ENCODE peak calls at places on chromosomes 7 and 10, in ten cellular contexts. One of them, this sample, is unnamed. For H3K4me1, the result is how much of the 10 kb centered on the place peaks cover.

GRCh38 chr7:1922870-1923236 is 252.8 kb downstream of the ELFN1 start:
- DNase-seq in hepatocyte: no peak
- DNase-seq in CD8-positive, alpha-beta memory T cell: no peak
- DNase-seq in IMR-90: no peak
- DNase-seq in HCT116: no peak
- DNase-seq in right lobe of liver: no peak
- DNase-seq in A549: no peak
- DNase-seq in K562: no peak
- DNase-seq in heart left ventricle: no peak
- DNase-seq in esophagus squamous epithelium: no peak
- DNase-seq in this sample: no peak

GRCh38 chr10:124722812-124723783 is 21.1 kb downstream of the FAM53B start:
- DNase-seq in hepatocyte: no peak
- DNase-seq in CD8-positive, alpha-beta memory T cell: no peak
- DNase-seq in IMR-90: no peak
- DNase-seq in HCT116: no peak
- DNase-seq in right lobe of liver: peak
- DNase-seq in A549: no peak
- DNase-seq in K562: peak
- DNase-seq in heart left ventricle: peak
- DNase-seq in esophagus squamous epithelium: no peak
- DNase-seq in this sample: no peak

GRCh38 chr10:52027055-52027454 is 287.0 kb upstream of the DKK1 start:
- DNase-seq in hepatocyte: no peak
- DNase-seq in CD8-positive, alpha-beta memory T cell: no peak
- DNase-seq in IMR-90: peak
- DNase-seq in HCT116: no peak
- DNase-seq in right lobe of liver: no peak
- DNase-seq in A549: no peak
- DNase-seq in K562: no peak
- DNase-seq in heart left ventricle: no peak
- DNase-seq in esophagus squamous epithelium: no peak
- DNase-seq in this sample: no peak

GRCh38 chr10:78185693-78186055 is 152.0 kb downstream of the RPS24 start:
- DNase-seq in hepatocyte: no peak
- DNase-seq in CD8-positive, alpha-beta memory T cell: no peak
- DNase-seq in IMR-90: no peak
- DNase-seq in HCT116: no peak
- DNase-seq in right lobe of liver: no peak
- DNase-seq in A549: no peak
- DNase-seq in K562: no peak
- DNase-seq in heart left ventricle: no peak
- DNase-seq in esophagus squamous epithelium: no peak
- DNase-seq in this sample: no peak

GRCh38 chr7:40654171-40654570 is 519.4 kb downstream of the SUGCT start:
- DNase-seq in hepatocyte: no peak
- DNase-seq in CD8-positive, alpha-beta memory T cell: no peak
- DNase-seq in IMR-90: no peak
- DNase-seq in HCT116: no peak
- DNase-seq in right lobe of liver: no peak
- DNase-seq in A549: no peak
- DNase-seq in K562: no peak
- DNase-seq in heart left ventricle: no peak
- DNase-seq in esophagus squamous epithelium: no peak
- DNase-seq in this sample: no peak

GRCh38 chr7:125491137-125491536 is 561.5 kb upstream of the POT1 start:
- DNase-seq in hepatocyte: no peak
- DNase-seq in CD8-positive, alpha-beta memory T cell: no peak
- DNase-seq in IMR-90: no peak
- DNase-seq in HCT116: no peak
- DNase-seq in right lobe of liver: no peak
- DNase-seq in A549: no peak
- DNase-seq in K562: no peak
- DNase-seq in heart left ventricle: no peak
- DNase-seq in esophagus squamous epithelium: no peak
- DNase-seq in this sample: no peak

GRCh38 chr10:101859530-101859929 is 15.9 kb upstream of the KCNIP2 start:
- DNase-seq in hepatocyte: no peak
- DNase-seq in CD8-positive, alpha-beta memory T cell: no peak
- DNase-seq in IMR-90: no peak
- DNase-seq in HCT116: no peak
- DNase-seq in right lobe of liver: no peak
- DNase-seq in A549: no peak
- DNase-seq in K562: no peak
- DNase-seq in heart left ventricle: no peak
- DNase-seq in esophagus squamous epithelium: no peak
- DNase-seq in this sample: no peak

GRCh38 chr10:70974351-70974901 is 86.1 kb upstream of the PCBD1 start:
- DNase-seq in hepatocyte: peak
- DNase-seq in CD8-positive, alpha-beta memory T cell: no peak
- DNase-seq in IMR-90: peak
- DNase-seq in HCT116: no peak
- DNase-seq in right lobe of liver: no peak
- DNase-seq in A549: peak
- DNase-seq in K562: peak
- DNase-seq in heart left ventricle: no peak
- DNase-seq in esophagus squamous epithelium: no peak
- DNase-seq in this sample: peak

GRCh38 chr7:34672430-34672829 is 14.4 kb downstream of the NPSR1 start:
- DNase-seq in hepatocyte: no peak
- DNase-seq in CD8-positive, alpha-beta memory T cell: no peak
- DNase-seq in IMR-90: peak
- DNase-seq in HCT116: no peak
- DNase-seq in right lobe of liver: no peak
- DNase-seq in A549: no peak
- DNase-seq in K562: no peak
- DNase-seq in heart left ventricle: no peak
- DNase-seq in esophagus squamous epithelium: no peak
- DNase-seq in this sample: no peak

GRCh38 chr7:71236488-71237179 is 104.7 kb downstream of the GALNT17 start:
- DNase-seq in hepatocyte: no peak
- DNase-seq in CD8-positive, alpha-beta memory T cell: no peak
- DNase-seq in IMR-90: no peak
- DNase-seq in HCT116: no peak
- DNase-seq in right lobe of liver: no peak
- DNase-seq in A549: no peak
- DNase-seq in K562: no peak
- DNase-seq in heart left ventricle: no peak
- DNase-seq in esophagus squamous epithelium: no peak
- DNase-seq in this sample: no peak

GRCh38 chr7:133165001-133165400 is 83.1 kb upstream of the CHCHD3 start:
- DNase-seq in hepatocyte: no peak
- DNase-seq in CD8-positive, alpha-beta memory T cell: no peak
- DNase-seq in IMR-90: no peak
- DNase-seq in HCT116: no peak
- DNase-seq in right lobe of liver: no peak
- DNase-seq in A549: no peak
- DNase-seq in K562: no peak
- DNase-seq in heart left ventricle: no peak
- DNase-seq in esophagus squamous epithelium: no peak
- DNase-seq in this sample: no peak

GRCh38 chr10:22816298-22816653 is 101.9 kb upstream of the PIP4K2A start:
- DNase-seq in hepatocyte: peak
- DNase-seq in CD8-positive, alpha-beta memory T cell: no peak
- DNase-seq in IMR-90: peak
- DNase-seq in HCT116: peak
- DNase-seq in right lobe of liver: no peak
- DNase-seq in A549: peak
- DNase-seq in K562: peak
- DNase-seq in heart left ventricle: no peak
- DNase-seq in esophagus squamous epithelium: no peak
- DNase-seq in this sample: peak

GRCh38 chr7:120944826-120945562 is 5.6 kb upstream of the ING3 start:
- DNase-seq in hepatocyte: peak
- DNase-seq in CD8-positive, alpha-beta memory T cell: no peak
- DNase-seq in IMR-90: no peak
- DNase-seq in HCT116: no peak
- DNase-seq in right lobe of liver: no peak
- DNase-seq in A549: no peak
- DNase-seq in K562: no peak
- DNase-seq in heart left ventricle: no peak
- DNase-seq in esophagus squamous epithelium: no peak
- DNase-seq in this sample: no peak

GRCh38 chr10:18312385-18313145 is 172.3 kb downstream of the CACNB2 start:
- DNase-seq in hepatocyte: peak
- DNase-seq in CD8-positive, alpha-beta memory T cell: no peak
- DNase-seq in IMR-90: peak
- DNase-seq in HCT116: peak
- DNase-seq in right lobe of liver: no peak
- DNase-seq in A549: peak
- DNase-seq in K562: peak
- DNase-seq in heart left ventricle: no peak
- DNase-seq in esophagus squamous epithelium: no peak
- DNase-seq in this sample: peak

GRCh38 chr10:88042162-88043100 is 179.0 kb downstream of the PTEN start:
- DNase-seq in hepatocyte: peak
- DNase-seq in CD8-positive, alpha-beta memory T cell: no peak
- DNase-seq in IMR-90: peak
- DNase-seq in HCT116: no peak
- DNase-seq in right lobe of liver: no peak
- DNase-seq in A549: no peak
- DNase-seq in K562: peak
- DNase-seq in heart left ventricle: no peak
- DNase-seq in esophagus squamous epithelium: no peak
- DNase-seq in this sample: peak

GRCh38 chr7:28298870-28299484 is 113.3 kb upstream of the CREB5 start:
- DNase-seq in hepatocyte: peak
- DNase-seq in CD8-positive, alpha-beta memory T cell: no peak
- DNase-seq in IMR-90: peak
- DNase-seq in HCT116: peak
- DNase-seq in right lobe of liver: no peak
- DNase-seq in A549: peak
- DNase-seq in K562: peak
- DNase-seq in heart left ventricle: no peak
- DNase-seq in esophagus squamous epithelium: no peak
- DNase-seq in this sample: peak

GRCh38 chr10:107546986-107547385 is 382.5 kb upstream of the SORCS1 start:
- DNase-seq in hepatocyte: no peak
- DNase-seq in CD8-positive, alpha-beta memory T cell: no peak
- DNase-seq in IMR-90: no peak
- DNase-seq in HCT116: no peak
- DNase-seq in right lobe of liver: no peak
- DNase-seq in A549: no peak
- DNase-seq in K562: no peak
- DNase-seq in heart left ventricle: no peak
- DNase-seq in esophagus squamous epithelium: no peak
- DNase-seq in this sample: no peak

DNA sequence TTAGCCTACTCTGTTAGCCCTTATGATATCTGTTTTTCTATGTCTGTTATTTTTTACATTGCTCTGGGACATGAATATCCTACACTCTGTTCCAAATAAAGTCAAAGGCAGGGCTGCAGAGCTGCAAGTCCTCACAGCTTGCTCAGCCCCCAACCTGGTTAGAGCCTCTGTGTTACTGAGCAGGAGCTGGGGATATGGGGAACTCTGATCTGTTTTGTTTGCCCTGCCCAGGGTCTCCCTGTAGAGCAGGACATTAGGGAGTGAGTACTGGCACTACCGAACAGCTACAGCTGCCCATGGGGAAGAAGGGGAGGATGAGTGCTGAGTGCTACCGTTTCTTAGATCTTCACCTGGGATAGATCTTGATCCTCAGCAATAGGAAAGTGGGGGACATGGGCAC is 32.8 kb upstream of the FGL2 start:
- DNase-seq in hepatocyte: no peak
- DNase-seq in CD8-positive, alpha-beta memory T cell: no peak
- DNase-seq in IMR-90: no peak
- DNase-seq in HCT116: no peak
- DNase-seq in right lobe of liver: no peak
- DNase-seq in A549: no peak
- DNase-seq in K562: no peak
- DNase-seq in heart left ventricle: no peak
- DNase-seq in esophagus squamous epithelium: no peak
- DNase-seq in this sample: no peak
- H3K4me1 ChIP-seq in hepatocyte: under half
- H3K4me1 ChIP-seq in CD8-positive, alpha-beta memory T cell: under half
- H3K4me1 ChIP-seq in IMR-90: under half
- H3K4me1 ChIP-seq in HCT116: under half
- H3K4me1 ChIP-seq in right lobe of liver: under half
- H3K4me1 ChIP-seq in A549: under half
- H3K4me1 ChIP-seq in K562: under half
- H3K4me1 ChIP-seq in heart left ventricle: under half
- H3K4me1 ChIP-seq in esophagus squamous epithelium: under half
- H3K4me1 ChIP-seq in this sample: under half

DNA sequence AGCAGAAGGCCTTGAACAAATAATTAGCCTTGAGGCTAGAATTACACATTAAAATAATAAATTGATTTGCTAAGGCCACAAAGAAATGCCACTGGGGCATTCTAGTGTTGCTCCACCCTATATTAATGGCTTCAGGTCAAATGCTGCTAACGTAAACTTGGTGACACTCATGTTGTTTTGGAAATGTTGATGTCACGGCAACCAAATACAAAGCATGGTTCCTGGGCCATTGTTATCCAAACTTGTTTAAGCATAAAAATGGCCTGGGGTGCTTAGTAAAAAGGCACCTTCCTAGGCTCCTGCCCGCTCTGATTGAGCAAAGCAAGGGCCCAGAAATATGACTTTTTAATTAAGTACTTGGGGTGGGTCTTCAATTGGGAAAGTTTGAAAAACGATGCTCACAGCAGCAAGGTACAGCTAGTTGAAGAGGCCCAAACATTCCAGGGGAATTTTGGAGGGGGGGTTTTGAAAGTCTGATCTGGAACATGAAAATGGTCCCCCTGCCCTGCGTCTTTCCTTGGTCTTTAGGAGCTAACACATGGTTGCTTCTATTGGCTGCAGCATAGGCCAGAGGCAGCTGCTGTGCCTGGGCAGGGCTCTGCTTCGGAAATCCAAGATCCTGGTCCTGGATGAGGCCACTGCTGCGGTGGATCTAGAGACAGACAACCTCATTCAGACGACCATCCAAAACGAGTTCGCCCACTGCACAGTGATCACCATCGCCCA is 67.8 kb downstream of the ABCC2 start:
- DNase-seq in hepatocyte: no peak
- DNase-seq in CD8-positive, alpha-beta memory T cell: no peak
- DNase-seq in IMR-90: no peak
- DNase-seq in HCT116: no peak
- DNase-seq in right lobe of liver: no peak
- DNase-seq in A549: no peak
- DNase-seq in K562: no peak
- DNase-seq in heart left ventricle: no peak
- DNase-seq in esophagus squamous epithelium: no peak
- DNase-seq in this sample: no peak
- H3K4me1 ChIP-seq in hepatocyte: under half
- H3K4me1 ChIP-seq in CD8-positive, alpha-beta memory T cell: under half
- H3K4me1 ChIP-seq in IMR-90: under half
- H3K4me1 ChIP-seq in HCT116: under half
- H3K4me1 ChIP-seq in right lobe of liver: under half
- H3K4me1 ChIP-seq in A549: half or more
- H3K4me1 ChIP-seq in K562: under half
- H3K4me1 ChIP-seq in heart left ventricle: under half
- H3K4me1 ChIP-seq in esophagus squamous epithelium: under half
- H3K4me1 ChIP-seq in this sample: under half

GRCh38 chr10:114648368-114648767 is 9.7 kb downstream of the ABLIM1 start:
- DNase-seq in hepatocyte: peak
- DNase-seq in CD8-positive, alpha-beta memory T cell: no peak
- DNase-seq in IMR-90: peak
- DNase-seq in HCT116: no peak
- DNase-seq in right lobe of liver: no peak
- DNase-seq in A549: peak
- DNase-seq in K562: no peak
- DNase-seq in heart left ventricle: no peak
- DNase-seq in esophagus squamous epithelium: no peak
- DNase-seq in this sample: no peak
- H3K4me1 ChIP-seq in hepatocyte: under half
- H3K4me1 ChIP-seq in CD8-positive, alpha-beta memory T cell: under half
- H3K4me1 ChIP-seq in IMR-90: under half
- H3K4me1 ChIP-seq in HCT116: under half
- H3K4me1 ChIP-seq in right lobe of liver: half or more
- H3K4me1 ChIP-seq in A549: half or more
- H3K4me1 ChIP-seq in K562: under half
- H3K4me1 ChIP-seq in heart left ventricle: under half
- H3K4me1 ChIP-seq in esophagus squamous epithelium: under half
- H3K4me1 ChIP-seq in this sample: under half

GRCh38 chr7:76303829-76304505 is 1.5 kb downstream of the HSPB1 start:
- DNase-seq in hepatocyte: peak
- DNase-seq in CD8-positive, alpha-beta memory T cell: no peak
- DNase-seq in IMR-90: peak
- DNase-seq in HCT116: no peak
- DNase-seq in right lobe of liver: no peak
- DNase-seq in A549: no peak
- DNase-seq in K562: no peak
- DNase-seq in heart left ventricle: no peak
- DNase-seq in esophagus squamous epithelium: no peak
- DNase-seq in this sample: no peak
- H3K4me1 ChIP-seq in hepatocyte: under half
- H3K4me1 ChIP-seq in CD8-positive, alpha-beta memory T cell: under half
- H3K4me1 ChIP-seq in IMR-90: under half
- H3K4me1 ChIP-seq in HCT116: under half
- H3K4me1 ChIP-seq in right lobe of liver: under half
- H3K4me1 ChIP-seq in A549: half or more
- H3K4me1 ChIP-seq in K562: half or more
- H3K4me1 ChIP-seq in heart left ventricle: under half
- H3K4me1 ChIP-seq in esophagus squamous epithelium: half or more
- H3K4me1 ChIP-seq in this sample: under half